ENCODE peak calls at places on chromosomes 5 and 9, in seven cellular contexts. B is mesothelial cell of epicardium, Q is GM12865, P is A549, E is stomach, T is tibial nerve, Z is HL-60. W is an unnamed sample.

GRCh38 chr9:69155341-69156030 is 18.6 kb upstream of the TJP2 start:
- DNase-seq in Z (no peak), P (no peak), T (no peak), Q (peak; percentile 62), E (no peak), B (no peak), W (peak; percentile 66)

GRCh38 chr5:155222393-155222792 is 208.8 kb downstream of the KIF4B start:
- DNase-seq in Q (no peak), Z (no peak), T (no peak), B (no peak), E (no peak), P (no peak), W (no peak)

GRCh38 chr5:42403236-42403635 is 20.0 kb upstream of the GHR start:
- DNase-seq in P (no peak), E (no peak), Z (no peak), Q (no peak), T (no peak), B (no peak), W (no peak)

GRCh38 chr5:131381011-131381410 is 117.2 kb downstream of the CDC42SE2 start:
- DNase-seq in Z (no peak), E (no peak), Q (peak; percentile 27), T (no peak), B (no peak), P (no peak), W (no peak)

GRCh38 chr9:93261735-93262523 is 78.0 kb downstream of the WNK2 start:
- DNase-seq in E (peak; percentile 30), Q (no peak), T (no peak), Z (no peak), B (peak; percentile 17), P (no peak), W (no peak)

GRCh38 chr9:121921444-121921843 is 171.7 kb downstream of the TTLL11 start:
- DNase-seq in E (no peak), P (no peak), Z (no peak), B (no peak), T (no peak), Q (no peak), W (no peak)

GRCh38 chr9:71755869-71756268 is 12.4 kb downstream of the CEMIP2 start:
- DNase-seq in Z (no peak), E (no peak), Q (no peak), T (no peak), P (no peak), B (no peak), W (no peak)

GRCh38 chr5:179080724-179081123 is 20.6 kb downstream of the ZNF354C start:
- DNase-seq in Z (no peak), E (no peak), P (no peak), Q (no peak), B (no peak), T (no peak), W (no peak)

GRCh38 chr5:150044334-150044681 is 42.0 kb downstream of the CSF1R start:
- DNase-seq in Q (no peak), Z (no peak), E (no peak), T (no peak), P (no peak), B (no peak), W (no peak)

GRCh38 chr9:112218908-112219307 is 43.8 kb upstream of the SUSD1 start:
- DNase-seq in E (no peak), Q (peak; percentile 91), B (no peak), T (no peak), P (no peak), Z (no peak), W (peak; percentile 58)

GRCh38 chr9:112790231-112790774 is 39.7 kb downstream of the SNX30 start:
- DNase-seq in Q (no peak), E (no peak), B (no peak), T (no peak), Z (no peak), P (no peak), W (no peak)

GRCh38 chr5:6305821-6306220 is 72.5 kb downstream of the MED10 start:
- DNase-seq in Z (no peak), B (no peak), Q (no peak), P (no peak), T (no peak), E (no peak), W (no peak)

GRCh38 chr9:126502417-126503332 is 111.1 kb upstream of the LMX1B start:
- DNase-seq in T (no peak), B (no peak), Z (no peak), E (no peak), P (no peak), Q (no peak), W (no peak)

GRCh38 chr5:68554566-68555279 is 339.2 kb downstream of the PIK3R1 start:
- DNase-seq in T (no peak), Q (no peak), P (no peak), Z (no peak), E (peak; percentile 57), B (no peak), W (no peak)

GRCh38 chr9:101625871-101626270 is 31.1 kb upstream of the PPP3R2 start:
- DNase-seq in Z (no peak), Q (no peak), T (no peak), P (no peak), B (no peak), E (no peak), W (no peak)

GRCh38 chr5:54309751-54310432 is 481 bp downstream of the ARL15 start:
- DNase-seq in T (peak; percentile 21), Z (peak; percentile 18), E (peak; percentile 45), P (peak; percentile 40), B (peak; percentile 28), Q (peak; percentile 37), W (peak; percentile 17)

GRCh38 chr5:1673042-1673674 is 126.5 kb downstream of the MRPL36 start:
- DNase-seq in B (no peak), Q (no peak), T (no peak), P (no peak), E (peak; percentile 43), Z (peak; percentile 19), W (peak; percentile 14)

GRCh38 chr5:22787398-22787797 is 65.7 kb downstream of the CDH12 start:
- DNase-seq in B (no peak), E (no peak), Q (no peak), Z (no peak), P (no peak), T (no peak), W (no peak)

GRCh38 chr5:160555836-160556660 is 134.4 kb downstream of the PTTG1 start:
- DNase-seq in Z (peak; percentile 22), P (no peak), Q (no peak), B (no peak), E (no peak), T (no peak), W (no peak)

GRCh38 chr9:12916037-12916436 is 141.2 kb downstream of the LURAP1L start:
- DNase-seq in P (no peak), T (no peak), Z (no peak), B (no peak), Q (no peak), E (no peak), W (no peak)

GRCh38 chr5:1400211-1400855 is 44.9 kb downstream of the SLC6A3 start:
- DNase-seq in Z (no peak), P (no peak), Q (no peak), T (no peak), E (no peak), B (no peak), W (no peak)

GRCh38 chr5:86030753-86031152 is 587.0 kb upstream of the COX7C start:
- DNase-seq in E (no peak), P (no peak), B (no peak), T (no peak), Z (no peak), Q (peak; percentile 2), W (no peak)

GRCh38 chr9:134402182-134402581 is 75.9 kb downstream of the RXRA start:
- DNase-seq in Q (no peak), Z (no peak), P (no peak), T (no peak), E (no peak), B (no peak), W (no peak)

GRCh38 chr9:134400283-134400682 is 74.0 kb downstream of the RXRA start:
- DNase-seq in Z (no peak), P (no peak), B (no peak), T (no peak), E (no peak), Q (no peak), W (no peak)

GRCh38 chr9:134398756-134399155 is 72.5 kb downstream of the RXRA start:
- DNase-seq in P (no peak), B (no peak), T (no peak), Q (no peak), E (no peak), Z (no peak), W (no peak)

GRCh38 chr9:134401391-134401790 is 75.1 kb downstream of the RXRA start:
- DNase-seq in E (no peak), Z (no peak), B (no peak), T (no peak), P (no peak), Q (no peak), W (no peak)

DNA sequence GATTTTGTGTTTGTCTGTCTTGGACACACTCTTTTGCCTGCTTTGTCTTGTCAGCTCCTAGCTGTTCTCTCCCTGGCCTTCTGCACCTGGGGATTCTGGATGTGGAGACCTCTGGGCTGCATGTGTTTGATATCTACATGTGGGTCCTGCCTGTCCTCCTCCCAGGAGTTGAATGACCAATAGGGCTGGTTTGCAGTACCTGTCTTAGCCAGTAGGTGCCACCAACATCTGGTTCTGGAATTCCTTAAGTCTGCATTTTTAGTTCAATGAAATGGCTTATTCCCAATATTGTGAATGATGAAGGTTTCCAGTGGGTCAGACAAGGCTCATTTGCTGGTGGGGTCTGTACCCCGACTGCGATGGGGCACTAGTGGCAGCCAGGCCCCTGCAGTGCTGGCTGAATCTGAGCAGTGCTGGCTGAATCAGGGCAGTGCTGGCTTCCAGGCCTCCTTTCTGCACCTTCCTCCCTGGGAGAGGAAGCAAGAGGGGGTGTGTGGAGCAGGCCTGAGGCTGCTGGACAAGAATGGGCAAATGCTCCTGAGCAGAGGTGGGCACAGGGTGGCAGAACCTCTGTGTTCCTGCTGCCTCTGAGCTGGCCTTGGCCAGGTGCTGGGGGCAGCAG is 73.3 kb downstream of the RXRA start:
- DNase-seq in P (no peak), T (no peak), B (no peak), E (no peak), Z (peak; percentile 45), Q (peak; percentile 63), W (no peak)
- TF ChIP-seq CTCF in P (peak; percentile 36), T (peak; percentile 14), B (peak; percentile 74), E (peak; percentile 50), Z (peak; percentile 73), Q (peak; percentile 67), W (peak; percentile 57)

GRCh38 chr9:80146466-80146865 is 574.7 kb downstream of the TLE4 start:
- DNase-seq in T (no peak), Z (no peak), Q (peak; percentile 9), P (no peak), E (no peak), B (no peak), W (no peak)
- TF ChIP-seq CTCF in T (no peak), Z (no peak), Q (peak; percentile 16), P (no peak), E (no peak), B (no peak), W (peak; percentile 13)

DNA sequence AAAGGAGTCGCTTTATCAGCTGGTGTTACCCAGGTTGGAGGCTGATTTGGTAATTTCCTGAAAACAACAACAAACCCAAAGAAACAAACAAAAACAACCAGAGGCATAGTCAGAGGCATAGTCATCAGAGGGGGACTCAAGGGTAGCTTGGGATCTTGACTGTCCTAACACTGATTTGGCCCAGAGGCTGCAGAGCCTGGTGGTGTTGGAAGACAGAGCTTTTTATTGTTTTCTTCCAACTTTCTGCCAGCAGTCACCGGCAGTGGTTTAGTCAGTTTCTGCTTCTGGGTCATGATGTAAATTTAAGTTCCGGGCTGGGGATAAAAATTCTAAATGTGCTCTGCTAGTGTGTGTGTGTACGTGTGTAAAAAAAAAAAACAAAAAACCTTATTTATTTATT is 23.5 kb upstream of the NKX2-5 start:
- DNase-seq in B (no peak), Z (no peak), E (no peak), P (no peak), T (no peak), Q (no peak), W (no peak)
- TF ChIP-seq CTCF in B (no peak), Z (no peak), E (no peak), P (no peak), T (no peak), Q (no peak), W (no peak)

GRCh38 chr5:10741661-10742060 is 19.4 kb downstream of the DAP start:
- DNase-seq in E (no peak), B (no peak), Q (no peak), Z (no peak), P (no peak), T (no peak), W (no peak)
- TF ChIP-seq CTCF in E (no peak), B (no peak), Q (no peak), Z (no peak), P (no peak), T (no peak), W (no peak)

W was measured in GM13977.